ENCODE peak calls at places on chromosomes 11 and 22, in five cellular contexts. B, K, U, F and I are unnamed samples.

GRCh38 chr11:76186776-76187279 is 19.5 kb downstream of the WNT11 start:
- DNase-seq in B (no peak), K (no peak), U (no peak), F (no peak), I (no peak)

GRCh38 chr22:48448821-48449220 is 1378.9 kb downstream of the BRD1 start:
- DNase-seq in B (no peak), K (no peak), U (no peak), F (no peak), I (no peak)

GRCh38 chr22:39487826-39488520 is 14.1 kb upstream of the MIEF1 start:
- DNase-seq in B (no peak), K (no peak), U (no peak), F (no peak), I (no peak)

GRCh38 chr11:83194284-83195175 is 1.0 kb downstream of the ANKRD42 start:
- DNase-seq in B (peak; percentile 63), K (peak; percentile 77), U (peak; percentile 26), F (peak; percentile 49), I (peak; percentile 48)

GRCh38 chr11:125892071-125892470 is 4.6 kb downstream of the HYLS1 start:
- DNase-seq in B (no peak), K (peak; percentile 75), U (no peak), F (no peak), I (no peak)

GRCh38 chr22:35319244-35319985 is 19.7 kb downstream of the TOM1 start:
- DNase-seq in B (no peak), K (no peak), U (no peak), F (no peak), I (no peak)

GRCh38 chr11:36672815-36673450 is 74.9 kb upstream of the RAG2 start:
- DNase-seq in B (peak; percentile 72), K (peak; percentile 58), U (no peak), F (no peak), I (no peak)

GRCh38 chr22:47017245-47017644 is 254.8 kb downstream of the TBC1D22A start:
- DNase-seq in B (no peak), K (no peak), U (no peak), F (no peak), I (no peak)

GRCh38 chr11:102564110-102564509 is 33.6 kb upstream of the MMP7 start:
- DNase-seq in B (no peak), K (peak; percentile 88), U (no peak), F (no peak), I (no peak)

GRCh38 chr11:78802058-78802633 is 227.5 kb upstream of the NARS2 start:
- DNase-seq in B (peak; percentile 53), K (no peak), U (no peak), F (no peak), I (no peak)

GRCh38 chr11:116217006-116217405 is 555.8 kb downstream of the BUD13 start:
- DNase-seq in B (peak; percentile 83), K (peak; percentile 45), U (no peak), F (no peak), I (peak; percentile 36)

GRCh38 chr11:120912504-120912903 is 111.4 kb upstream of the TBCEL start:
- DNase-seq in B (peak; percentile 77), K (peak; percentile 57), U (no peak), F (no peak), I (no peak)

GRCh38 chr22:21077884-21078508 is 32.2 kb downstream of the LRRC74B start:
- DNase-seq in B (no peak), K (no peak), U (no peak), F (no peak), I (no peak)

GRCh38 chr11:119700536-119701346 is 28.3 kb downstream of the NECTIN1 start:
- DNase-seq in B (no peak), K (no peak), U (no peak), F (no peak), I (no peak)

GRCh38 chr11:13268791-13269190 is 8.8 kb upstream of the BMAL1 start:
- DNase-seq in B (no peak), K (no peak), U (no peak), F (no peak), I (no peak)

GRCh38 chr11:74820763-74821162 is 72.1 kb downstream of the RNF169 start:
- DNase-seq in B (no peak), K (peak; percentile 99), U (no peak), F (no peak), I (no peak)

GRCh38 chr11:119509969-119510401 is 87.0 kb upstream of the THY1 start:
- DNase-seq in B (no peak), K (peak; percentile 92), U (no peak), F (no peak), I (no peak)

GRCh38 chr11:114102993-114103896 is 43.7 kb downstream of the ZBTB16 start:
- DNase-seq in B (no peak), K (no peak), U (no peak), F (no peak), I (peak; percentile 70)

GRCh38 chr11:16184588-16184987 is 171.8 kb downstream of the SOX6 start:
- DNase-seq in B (no peak), K (peak; percentile 92), U (no peak), F (no peak), I (no peak)

GRCh38 chr22:48037618-48038017 is 1275.2 kb downstream of the TBC1D22A start:
- DNase-seq in B (no peak), K (no peak), U (no peak), F (no peak), I (no peak)

GRCh38 chr11:95364324-95365295 is 133.6 kb upstream of the SESN3 start:
- DNase-seq in B (no peak), K (no peak), U (no peak), F (no peak), I (no peak)

GRCh38 chr22:30947163-30947820 is 21.3 kb downstream of the MORC2 start:
- DNase-seq in B (no peak), K (no peak), U (peak; percentile 62), F (no peak), I (no peak)

GRCh38 chr22:38788846-38789245 is 5.1 kb downstream of the DNAL4 start:
- DNase-seq in B (no peak), K (no peak), U (no peak), F (no peak), I (no peak)

GRCh38 chr11:106132582-106133354 is 55.3 kb downstream of the AASDHPPT start:
- DNase-seq in B (no peak), K (no peak), U (no peak), F (no peak), I (no peak)

GRCh38 chr11:33869511-33870422 is 22.1 kb downstream of the LMO2 start:
- DNase-seq in B (peak; percentile 77), K (peak; percentile 2), U (no peak), F (peak; percentile 47), I (no peak)

DNA sequence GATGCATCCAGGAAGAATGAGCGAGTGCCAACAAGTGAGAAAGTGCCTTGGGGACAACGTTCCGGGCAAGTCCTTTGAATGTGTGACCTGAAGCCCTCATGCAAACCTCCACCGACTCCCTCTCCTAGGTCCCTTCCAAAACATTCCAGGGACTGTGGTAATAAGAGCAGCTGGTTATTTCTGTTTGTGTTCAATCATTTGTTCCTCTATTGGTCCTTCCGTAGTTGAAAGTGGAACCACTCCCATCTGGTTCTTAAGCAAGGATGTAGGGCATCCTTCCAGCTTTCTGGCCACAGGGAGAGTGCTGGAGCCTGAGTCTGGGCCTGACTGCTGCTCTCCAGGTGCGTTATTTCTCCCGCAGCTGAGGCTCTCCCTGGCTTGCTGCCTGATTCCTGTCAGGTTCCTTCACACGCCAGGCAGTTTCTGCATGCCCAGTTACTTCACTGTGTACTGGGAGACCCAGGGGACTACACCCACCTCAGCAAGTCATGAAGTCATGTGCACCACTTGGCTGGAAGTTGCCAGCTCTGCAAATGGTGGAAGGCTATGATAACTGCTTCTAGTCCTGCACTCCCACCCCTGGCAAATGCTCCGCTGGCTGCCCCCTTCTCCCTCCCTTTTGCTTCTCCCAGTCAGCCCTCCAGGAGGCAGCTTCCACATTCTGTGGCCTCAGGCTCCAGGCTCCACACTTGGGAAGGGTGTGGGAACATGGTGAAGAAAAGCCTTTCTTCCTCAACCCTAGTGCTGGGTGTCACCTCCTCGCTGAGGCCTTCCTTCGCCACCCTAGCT is 4.0 kb upstream of the ALX4 start:
- DNase-seq in B (no peak), K (no peak), U (no peak), F (no peak), I (no peak)
- H3K4me2 ChIP-seq in B (peak overlapping the region; percentile 14), K (no peak overlapping the region), U (no peak overlapping the region), F (no peak overlapping the region), I (no peak overlapping the region)

GRCh38 chr11:22582011-22582410 is 43.6 kb downstream of the FANCF start:
- DNase-seq in B (no peak), K (no peak), U (no peak), F (no peak), I (no peak)
- H2AFZ ChIP-seq in B (no peak overlapping the region), K (no peak overlapping the region), U (no peak overlapping the region), F (no peak overlapping the region), I (no peak overlapping the region)

GRCh38 chr11:62439785-62440602 is 21.2 kb downstream of the SCGB1A1 start:
- DNase-seq in B (no peak), K (peak; percentile 77), U (no peak), F (no peak), I (no peak)
- H3K27ac ChIP-seq in B (no peak overlapping the region), K (peak overlapping the region; percentile 55), U (no peak overlapping the region), F (no peak overlapping the region), I (no peak overlapping the region)

DNA sequence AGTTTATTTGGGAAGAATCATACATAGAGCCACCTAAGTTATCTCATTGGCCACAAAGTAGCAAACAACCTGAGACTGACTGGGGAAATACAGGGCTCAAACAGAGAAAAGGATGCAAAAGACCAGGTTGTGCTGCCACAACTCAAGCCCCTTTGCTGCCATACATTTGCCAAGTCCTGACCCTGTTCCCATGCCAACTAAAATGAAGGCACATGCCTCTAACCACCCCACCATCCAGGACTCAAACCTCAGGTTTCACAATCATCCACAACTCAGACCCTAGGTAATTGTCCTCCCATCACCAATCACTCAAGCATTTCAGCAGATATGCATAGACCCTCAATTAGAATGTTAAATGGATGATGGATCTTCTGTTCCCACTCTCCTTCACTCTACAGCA is 1.4 kb upstream of the MS4A1 start:
- DNase-seq in B (no peak), K (no peak), U (no peak), F (no peak), I (no peak)
- H3K4me2 ChIP-seq in B (no peak overlapping the region), K (no peak overlapping the region), U (no peak overlapping the region), F (no peak overlapping the region), I (no peak overlapping the region)

DNA sequence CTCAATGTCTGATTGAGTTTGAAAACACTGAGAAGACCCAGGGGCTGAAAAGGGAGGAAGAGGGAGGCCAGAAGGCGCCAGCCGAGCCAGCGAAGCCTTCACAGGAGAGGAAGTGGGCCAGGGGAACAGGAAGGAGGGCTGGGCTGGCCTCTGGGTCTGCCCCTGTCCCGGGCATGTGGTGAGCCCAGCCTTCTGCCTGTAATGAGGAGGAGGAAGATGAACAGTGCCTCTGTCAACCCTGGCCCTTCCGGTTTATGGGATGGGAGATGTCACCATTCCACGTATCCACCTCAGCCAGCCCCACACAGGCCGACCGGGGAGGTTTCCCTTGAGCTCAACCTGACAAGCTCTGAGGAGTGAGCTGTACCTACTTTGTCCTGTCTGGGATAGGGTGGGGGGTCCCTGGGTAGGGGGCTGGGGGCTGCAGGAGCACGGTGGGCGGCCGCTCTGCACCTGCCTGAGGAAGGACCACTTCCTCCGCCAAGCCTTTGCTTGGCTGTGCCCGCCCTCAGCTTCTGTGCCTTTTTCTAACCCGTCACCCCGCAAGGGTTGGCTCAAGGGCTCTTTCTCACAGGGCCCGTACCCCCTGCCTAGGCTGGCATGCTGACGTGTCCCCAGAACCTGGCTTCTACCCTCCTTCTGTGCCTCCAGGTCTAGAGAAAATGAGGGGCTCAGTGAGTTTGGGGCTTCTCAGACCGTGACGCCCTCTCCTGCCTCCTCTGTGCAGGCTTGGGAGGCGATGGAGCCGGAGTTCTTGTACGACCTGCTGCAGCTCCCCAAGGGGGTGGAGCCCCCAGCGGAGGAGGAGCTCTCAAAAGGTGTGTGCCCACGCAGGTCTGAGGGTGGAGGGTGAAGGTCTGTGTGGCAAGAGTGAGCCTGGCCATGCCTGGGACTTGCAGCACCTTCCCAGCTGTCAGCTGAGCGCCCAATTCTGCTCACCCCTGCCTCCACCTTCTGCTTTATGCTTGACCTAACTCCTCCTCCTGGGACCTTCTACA is 2.2 kb downstream of the PARVG start:
- DNase-seq in B (no peak), K (no peak), U (no peak), F (no peak), I (peak; percentile 66)
- H2AFZ ChIP-seq in B (peak overlapping the region; percentile 23), K (no peak overlapping the region), U (no peak overlapping the region), F (no peak overlapping the region), I (no peak overlapping the region)